ENCODE peak calls at places on chromosomes 5 and 9, in five cellular contexts. U is body of pancreas, Y is uterus, R is sigmoid colon, E is mesendoderm. K is an unnamed sample. For H3K4me1, the result is how much of the 10 kb centered on the place peaks cover.

GRCh38 chr9:124551472-124552339 is 44.5 kb upstream of the NR5A1 start:
- DNase-seq in E (peak), U (peak), R (no peak), Y (no peak), K (peak)

GRCh38 chr9:121860744-121861143 is 209.3 kb downstream of the DAB2IP start:
- DNase-seq in U (no peak), Y (peak), R (peak), E (no peak), K (peak)

GRCh38 chr9:76403352-76403751 is 9.1 kb upstream of the RFK start:
- DNase-seq in U (peak), E (peak), Y (no peak), R (no peak), K (no peak)

GRCh38 chr5:148474025-148474511 is 90.3 kb downstream of the FBXO38 start:
- DNase-seq in Y (peak), U (peak), R (peak), E (peak), K (no peak)

GRCh38 chr5:11733185-11733839 is 170.9 kb downstream of the CTNND2 start:
- DNase-seq in U (no peak), Y (no peak), R (no peak), E (no peak), K (no peak)

GRCh38 chr5:35856186-35857003 is at the start of gene IL7R:
- DNase-seq in Y (no peak), E (no peak), R (no peak), U (no peak), K (no peak)

GRCh38 chr5:116600876-116601275 is 26.3 kb upstream of the SEMA6A start:
- DNase-seq in Y (no peak), U (no peak), R (no peak), E (peak), K (no peak)

GRCh38 chr9:371349-371748 is 156.7 kb downstream of the DOCK8 start:
- DNase-seq in Y (peak), U (no peak), E (no peak), R (no peak), K (peak)

GRCh38 chr5:88109806-88110205 is 158.8 kb downstream of the TMEM161B start:
- DNase-seq in U (no peak), E (no peak), Y (no peak), R (no peak), K (no peak)

GRCh38 chr9:114893221-114893620 is 37.2 kb downstream of the TNFSF8 start:
- DNase-seq in Y (no peak), U (no peak), R (no peak), E (no peak), K (no peak)
- H3K4me1 ChIP-seq in Y (under half), U (under half), R (under half), E (under half), K (under half)

GRCh38 chr9:134329886-134330285 is 3.6 kb downstream of the RXRA start:
- DNase-seq in R (no peak), U (no peak), E (no peak), Y (no peak), K (peak)

GRCh38 chr9:134331186-134332025 is 5.2 kb downstream of the RXRA start:
- DNase-seq in Y (no peak), E (no peak), U (no peak), R (no peak), K (no peak)

GRCh38 chr9:134329576-134329855 is 3.3 kb downstream of the RXRA start:
- DNase-seq in R (no peak), E (no peak), U (no peak), Y (no peak), K (peak)

GRCh38 chr9:134328841-134329575 is 2.8 kb downstream of the RXRA start:
- DNase-seq in R (peak), U (peak), E (no peak), Y (peak), K (peak)

GRCh38 chr9:134330590-134330989 is 4.3 kb downstream of the RXRA start:
- DNase-seq in R (no peak), E (no peak), Y (no peak), U (no peak), K (no peak)
- H3K4me3 ChIP-seq in R (no peak), E (no peak), Y (no peak), U (no peak), K (no peak)

GRCh38 chr5:150785950-150786349 is 7.4 kb downstream of the SMIM3 start:
- DNase-seq in Y (no peak), U (no peak), E (no peak), R (no peak), K (no peak)
- H3K4me1 ChIP-seq in Y (under half), U (under half), E (under half), R (half or more), K (under half)

DNA sequence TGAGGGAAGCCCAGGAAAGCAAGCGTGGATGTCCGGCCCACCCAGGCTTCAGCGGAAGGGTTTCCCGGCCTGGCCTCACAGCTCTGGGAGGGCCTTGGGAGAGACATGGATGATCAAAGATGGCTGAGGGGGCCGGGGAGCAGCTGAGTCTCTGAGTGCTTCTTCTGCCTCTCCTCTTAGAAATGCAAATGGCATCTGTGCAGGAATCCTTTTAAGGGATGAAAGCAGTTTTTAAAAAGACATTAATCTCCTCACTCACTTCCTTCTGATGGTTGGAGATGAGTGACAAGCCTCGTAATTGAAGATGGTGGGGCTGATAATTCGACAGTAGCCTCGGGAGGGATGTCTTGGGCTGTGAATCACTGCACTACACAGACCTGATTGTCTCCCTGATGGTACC is 24.3 kb upstream of the PITX1 start:
- DNase-seq in E (no peak), Y (no peak), U (no peak), R (no peak), K (no peak)
- H3K4me3 ChIP-seq in E (no peak), Y (no peak), U (no peak), R (no peak), K (no peak)

DNA sequence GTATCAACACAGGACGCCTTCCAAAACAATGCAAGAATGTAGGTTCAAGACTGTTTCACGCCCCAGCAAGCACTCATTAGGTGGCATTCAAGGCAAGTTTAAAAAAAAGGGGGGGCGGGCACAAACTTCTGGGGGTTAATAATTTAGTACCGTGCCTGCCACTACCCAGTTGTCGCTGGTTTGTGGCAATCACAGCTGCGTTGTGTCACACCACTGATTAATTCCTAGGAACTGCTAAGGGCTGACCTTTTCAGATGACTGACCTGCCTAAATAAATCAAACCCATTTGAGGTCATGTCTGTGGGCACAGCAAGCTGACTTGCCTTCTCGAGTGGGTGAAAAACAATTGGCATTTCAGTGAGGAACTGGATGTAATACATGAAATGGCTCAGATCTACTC is 15.2 kb upstream of the MGAT1 start:
- DNase-seq in U (peak), Y (no peak), R (peak), E (no peak), K (peak)
- H3K4me1 ChIP-seq in U (under half), Y (under half), R (under half), E (under half), K (under half)

GRCh38 chr9:127124091-127124490 is 1.7 kb upstream of the ANGPTL2 start:
- DNase-seq in R (peak), U (no peak), E (no peak), Y (no peak), K (peak)

GRCh38 chr9:127122176-127123151 is at the start of gene ANGPTL2:
- DNase-seq in Y (peak), R (peak), U (peak), E (peak), K (peak)

GRCh38 chr9:127124792-127125191 is 2.4 kb upstream of the ANGPTL2 start:
- DNase-seq in Y (no peak), E (no peak), U (no peak), R (peak), K (no peak)

GRCh38 chr9:127121628-127122175 is 733 bp downstream of the ANGPTL2 start:
- DNase-seq in E (peak), U (no peak), R (peak), Y (peak), K (peak)

GRCh38 chr9:127123239-127123935 is 952 bp upstream of the ANGPTL2 start:
- DNase-seq in R (peak), U (peak), Y (peak), E (no peak), K (peak)
- H3K4me3 ChIP-seq in R (peak), U (no peak), Y (peak), E (no peak), K (peak)

DNA sequence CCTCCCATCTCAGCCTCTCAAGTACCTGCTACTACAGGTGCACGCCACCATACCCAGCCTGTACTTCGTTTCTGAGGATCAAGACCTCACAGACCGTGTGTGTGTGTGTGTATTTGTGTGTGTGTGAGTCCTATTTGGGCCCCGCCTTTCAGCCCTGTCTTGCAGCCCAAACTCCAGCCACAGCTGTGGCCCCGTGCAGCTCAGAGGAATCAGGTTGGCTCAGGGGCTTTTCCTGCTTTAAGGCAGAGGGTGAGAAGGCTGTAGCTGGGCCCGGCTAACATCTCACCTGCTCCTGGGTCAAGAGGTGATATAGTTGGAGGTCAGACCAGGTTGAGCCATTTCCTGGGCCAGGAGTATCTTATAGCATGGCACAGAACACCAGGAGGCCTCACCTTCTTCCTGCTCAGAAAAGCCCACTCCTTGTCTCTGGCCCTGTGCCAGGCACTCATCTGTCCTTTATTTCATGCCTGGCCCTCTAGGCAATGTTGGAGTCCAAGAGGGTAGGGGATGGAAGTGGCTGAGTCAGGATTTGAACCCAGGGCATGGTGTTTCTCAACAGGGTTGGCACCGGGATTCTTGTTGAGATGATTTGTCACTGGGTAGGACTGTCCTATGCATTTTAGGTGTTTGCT is 1.6 kb upstream of the PHYKPL start:
- DNase-seq in U (no peak), E (no peak), Y (no peak), R (no peak), K (no peak)
- H3K4me1 ChIP-seq in U (half or more), E (under half), Y (under half), R (under half), K (under half)

GRCh38 chr9:98941946-98942523 is 1.7 kb upstream of the COL15A1 start:
- DNase-seq in U (no peak), E (no peak), R (no peak), Y (no peak), K (no peak)

GRCh38 chr9:98944130-98945074 is 695 bp downstream of the COL15A1 start:
- DNase-seq in R (peak), Y (peak), U (peak), E (no peak), K (no peak)

GRCh38 chr9:98940278-98940677 is 3.4 kb upstream of the COL15A1 start:
- DNase-seq in Y (no peak), U (no peak), R (no peak), E (no peak), K (no peak)

GRCh38 chr9:98942906-98943681 is 613 bp upstream of the COL15A1 start:
- DNase-seq in U (no peak), Y (no peak), E (no peak), R (no peak), K (no peak)

DNA sequence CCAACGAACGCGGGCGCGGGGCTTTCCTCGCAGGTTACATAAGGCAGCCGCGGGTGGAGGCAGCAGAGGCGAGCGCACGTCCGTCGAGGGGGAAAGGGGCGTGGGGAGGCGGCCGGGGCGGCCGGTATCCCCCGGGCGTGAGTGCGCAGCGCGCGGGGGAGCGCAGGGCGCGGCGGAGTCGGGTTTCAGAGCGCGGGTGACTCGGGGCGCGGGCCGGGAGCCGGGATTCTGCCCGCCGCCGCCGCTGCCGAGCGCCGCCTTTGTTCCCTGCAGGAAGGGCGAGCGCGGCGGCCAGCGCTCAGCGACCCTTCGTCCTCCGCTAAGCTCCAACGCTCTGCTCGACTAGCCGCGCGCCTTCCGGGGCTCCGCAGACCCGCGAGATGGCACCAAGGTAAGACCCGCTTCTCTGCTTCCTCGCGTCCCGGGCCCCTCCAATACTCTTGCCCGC is at the start of gene COL15A1:
- DNase-seq in U (peak), E (peak), R (peak), Y (peak), K (peak)
- H3K4me3 ChIP-seq in U (peak), E (peak), R (peak), Y (peak), K (peak)

GRCh38 chr5:150613991-150614650 is 26.3 kb upstream of the SYNPO start:
- DNase-seq in U (peak), Y (no peak), R (no peak), E (no peak), K (no peak)

GRCh38 chr5:150616024-150616470 is 24.4 kb upstream of the SYNPO start:
- DNase-seq in U (peak), E (no peak), R (no peak), Y (peak), K (peak)

GRCh38 chr5:150616506-150616905 is 24.0 kb upstream of the SYNPO start:
- DNase-seq in Y (no peak), U (no peak), R (no peak), E (no peak), K (no peak)

GRCh38 chr5:150614651-150615040 is 25.8 kb upstream of the SYNPO start:
- DNase-seq in Y (no peak), E (no peak), U (no peak), R (no peak), K (no peak)

DNA sequence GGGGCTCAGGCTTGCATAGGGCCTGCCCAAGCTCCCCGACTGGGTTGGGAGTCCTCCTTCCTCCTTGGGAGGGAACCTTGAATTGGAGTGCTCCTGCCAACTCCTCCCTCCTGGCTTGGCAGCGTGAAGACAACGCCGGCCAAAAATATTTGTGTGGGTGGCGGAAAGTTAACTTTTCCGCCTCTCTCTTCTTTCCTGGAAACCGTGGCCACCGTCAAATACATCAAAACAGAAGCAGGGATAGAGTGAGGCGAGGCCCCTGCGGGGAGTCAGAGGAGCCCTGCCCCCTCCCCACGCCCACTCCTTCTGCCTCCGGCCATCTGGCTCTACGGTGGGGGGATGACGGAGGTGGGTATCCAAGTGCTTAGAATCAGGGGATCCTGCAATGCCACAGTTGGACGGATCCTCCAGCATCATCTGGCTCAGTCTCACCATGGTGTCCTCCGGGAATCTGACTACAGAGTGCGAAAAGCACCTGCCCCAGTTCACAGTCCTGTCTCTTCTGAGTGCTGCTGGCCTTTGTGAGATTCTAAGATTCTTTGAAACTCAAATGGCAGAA is 25.2 kb upstream of the SYNPO start:
- DNase-seq in E (no peak), U (peak), R (no peak), Y (peak), K (no peak)
- H3K4me1 ChIP-seq in E (under half), U (half or more), R (half or more), Y (under half), K (under half)

K was measured in SJCRH30.